ENCODE peak calls at places on chromosomes 11 and 22, in seven cellular contexts. Y, U, D, K, S, C and T are unnamed samples. For H3K4me1, the result is how much of the 10 kb centered on the place peaks cover.

GRCh38 chr11:914747-915493 is 4.3 kb upstream of the CHID1 start:
- DNase-seq in D (no peak), K (peak), C (no peak), Y (peak), S (no peak), U (peak), T (no peak)

GRCh38 chr22:30047364-30047738 is 32.9 kb upstream of the HORMAD2 start:
- DNase-seq in C (peak), U (no peak), D (peak), K (no peak), Y (no peak), S (peak), T (no peak)

GRCh38 chr11:56497010-56497409 is 5.8 kb upstream of the OR5M8 start:
- DNase-seq in K (no peak), U (peak), Y (no peak), C (no peak), D (no peak), S (no peak), T (no peak)

GRCh38 chr11:76025068-76025467 is 181.2 kb downstream of the WNT11 start:
- DNase-seq in Y (no peak), S (peak), C (no peak), K (no peak), D (peak), U (no peak), T (no peak)

GRCh38 chr11:925158-925495 is 543 bp upstream of the AP2A2 start:
- DNase-seq in U (peak), Y (peak), C (peak), D (no peak), K (peak), S (no peak), T (no peak)

GRCh38 chr22:32574957-32575893 is 100.6 kb downstream of the FBXO7 start:
- DNase-seq in D (no peak), K (no peak), C (peak), S (no peak), U (no peak), Y (no peak), T (no peak)

GRCh38 chr11:66419825-66420224 is 1.0 kb upstream of the NPAS4 start:
- DNase-seq in K (no peak), Y (no peak), D (no peak), S (no peak), C (peak), U (no peak), T (no peak)

GRCh38 chr22:30195245-30196140 is 51.1 kb downstream of the LIF start:
- DNase-seq in S (no peak), U (no peak), Y (peak), C (no peak), K (no peak), D (peak), T (no peak)

GRCh38 chr11:853682-854448 is 11.2 kb downstream of the TSPAN4 start:
- DNase-seq in S (no peak), D (no peak), C (peak), U (no peak), Y (no peak), K (no peak), T (no peak)

GRCh38 chr11:35689081-35689996 is 26.8 kb downstream of the TRIM44 start:
- DNase-seq in U (no peak), D (no peak), C (no peak), S (no peak), K (no peak), Y (no peak), T (no peak)

GRCh38 chr11:60870276-60870675 is 2.9 kb downstream of the ZP1 start:
- DNase-seq in Y (no peak), C (peak), D (no peak), S (peak), K (peak), U (no peak), T (no peak)

GRCh38 chr11:106988151-106988806 is 30.0 kb downstream of the GUCY1A2 start:
- DNase-seq in Y (peak), K (no peak), S (no peak), C (no peak), U (no peak), D (peak), T (no peak)

GRCh38 chr11:126546694-126547093 is 191.2 kb downstream of the ST3GAL4 start:
- DNase-seq in S (no peak), D (no peak), C (no peak), Y (no peak), U (no peak), K (no peak), T (no peak)

GRCh38 chr11:71223671-71224660 is 28.4 kb downstream of the SHANK2 start:
- DNase-seq in K (peak), Y (no peak), S (no peak), U (peak), C (no peak), D (no peak), T (no peak)

GRCh38 chr11:69249641-69250502 is 44.1 kb upstream of the MYEOV start:
- DNase-seq in C (peak), Y (no peak), S (peak), D (peak), K (peak), U (no peak), T (peak)

GRCh38 chr22:47107431-47107830 is 345.0 kb downstream of the TBC1D22A start:
- DNase-seq in Y (no peak), U (no peak), D (peak), S (no peak), C (no peak), K (no peak), T (peak)

GRCh38 chr22:43001271-43002197 is 13.4 kb downstream of the PACSIN2 start:
- DNase-seq in S (no peak), D (no peak), Y (no peak), C (no peak), U (no peak), K (peak), T (no peak)

GRCh38 chr11:43072096-43072495 is 239.7 kb upstream of the API5 start:
- DNase-seq in K (no peak), S (no peak), C (peak), Y (no peak), U (no peak), D (no peak), T (no peak)

GRCh38 chr11:27363576-27364115 is 631 bp upstream of the CCDC34 start:
- DNase-seq in S (no peak), Y (no peak), K (no peak), C (no peak), D (no peak), U (no peak), T (no peak)

GRCh38 chr11:94597896-94598295 is 30.7 kb downstream of the PIWIL4 start:
- DNase-seq in C (peak), Y (no peak), U (no peak), S (no peak), K (no peak), D (peak), T (no peak)

GRCh38 chr22:43078522-43078921 is 10.7 kb downstream of the TTLL1 start:
- DNase-seq in K (no peak), Y (no peak), U (no peak), D (no peak), S (no peak), C (no peak), T (no peak)

GRCh38 chr22:25704701-25705100 is 37.3 kb upstream of the MYO18B start:
- DNase-seq in Y (no peak), C (no peak), U (no peak), D (no peak), K (no peak), S (no peak), T (no peak)

GRCh38 chr22:28560005-28560742 is 119.5 kb downstream of the TTC28 start:
- DNase-seq in S (no peak), K (no peak), D (peak), C (no peak), U (no peak), Y (no peak), T (peak)

GRCh38 chr22:28132466-28132865 is 213.4 kb upstream of the PITPNB start:
- DNase-seq in K (no peak), S (no peak), D (no peak), Y (no peak), C (no peak), U (no peak), T (no peak)

GRCh38 chr11:46296520-46297448 is 19.3 kb downstream of the CREB3L1 start:
- DNase-seq in K (no peak), S (no peak), U (no peak), C (peak), D (peak), Y (peak), T (peak)

GRCh38 chr11:59754494-59754858 is 700 bp upstream of the STX3 start:
- DNase-seq in C (peak), Y (peak), D (peak), S (peak), U (no peak), K (peak), T (peak)

GRCh38 chr11:115164774-115165173 is 339.4 kb downstream of the CADM1 start:
- DNase-seq in K (no peak), S (no peak), D (no peak), U (no peak), C (peak), Y (no peak), T (no peak)

GRCh38 chr22:47286590-47286989 is 524.1 kb downstream of the TBC1D22A start:
- DNase-seq in K (no peak), D (no peak), Y (no peak), U (no peak), S (no peak), C (no peak), T (no peak)

GRCh38 chr11:26847977-26848376 is 126.1 kb upstream of the SLC5A12 start:
- DNase-seq in D (no peak), S (no peak), U (no peak), K (no peak), Y (no peak), C (no peak), T (no peak)

GRCh38 chr22:46897246-46897623 is 134.8 kb downstream of the TBC1D22A start:
- DNase-seq in D (no peak), S (no peak), K (no peak), Y (no peak), C (no peak), U (no peak), T (no peak)

GRCh38 chr22:30871391-30872281 is 96.9 kb downstream of the MORC2 start:
- DNase-seq in U (peak), S (no peak), K (peak), C (no peak), D (no peak), Y (no peak), T (no peak)

GRCh38 chr11:70650075-70650909 is 252.0 kb downstream of the CTTN start:
- DNase-seq in C (peak), S (peak), D (peak), U (peak), Y (peak), K (peak), T (peak)

GRCh38 chr11:120068114-120068573 is 69.8 kb downstream of the TRIM29 start:
- DNase-seq in K (no peak), C (no peak), Y (no peak), D (peak), U (no peak), S (no peak), T (no peak)

GRCh38 chr11:134196756-134197155 is 27.0 kb downstream of the NCAPD3 start:
- DNase-seq in C (peak), U (no peak), D (no peak), Y (no peak), K (no peak), S (no peak), T (no peak)

GRCh38 chr11:105296806-105297205 is 157.2 kb upstream of the CARD18 start:
- DNase-seq in D (no peak), S (no peak), Y (no peak), U (no peak), K (no peak), C (no peak), T (no peak)

GRCh38 chr22:32331918-32332725 is 25.5 kb upstream of the RFPL3 start:
- DNase-seq in C (no peak), D (no peak), K (no peak), U (no peak), Y (no peak), S (no peak), T (no peak)

GRCh38 chr11:68970921-68971636 is 9.7 kb downstream of the MRGPRD start:
- DNase-seq in U (no peak), Y (no peak), C (no peak), K (peak), D (no peak), S (no peak), T (no peak)

DNA sequence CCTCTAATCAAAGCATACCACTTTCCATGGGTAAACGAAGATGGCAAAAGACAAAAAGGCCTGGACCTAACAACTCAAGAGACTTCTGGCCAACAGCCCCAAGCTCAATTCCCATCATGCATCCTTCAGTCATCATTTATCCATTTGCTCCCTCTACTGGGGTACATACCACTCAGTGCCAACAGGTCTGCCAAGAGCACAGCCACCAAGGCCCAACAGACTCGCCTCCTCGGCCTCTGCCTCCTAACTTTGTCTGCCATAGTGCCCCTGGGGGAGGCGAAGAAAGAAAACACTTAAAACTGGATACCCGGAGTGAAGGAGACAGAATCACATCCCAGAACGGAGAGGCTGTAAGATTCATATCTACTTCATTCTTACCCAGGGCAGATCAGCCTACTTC is 1.1 kb downstream of the HYOU1 start:
- DNase-seq in D (peak), U (peak), K (no peak), S (peak), C (peak), Y (no peak), T (peak)
- TF ChIP-seq CTCF in D (peak), U (no peak), K (no peak), S (peak), C (no peak), Y (no peak), T (peak)

GRCh38 chr22:48443680-48444079 is 1384.0 kb downstream of the BRD1 start:
- DNase-seq in K (peak), U (no peak), Y (no peak), C (no peak), D (no peak), S (no peak), T (no peak)
- H3K4me1 ChIP-seq in K (under half), U (under half), Y (under half), C (under half), D (under half), S (under half), T (under half)

DNA sequence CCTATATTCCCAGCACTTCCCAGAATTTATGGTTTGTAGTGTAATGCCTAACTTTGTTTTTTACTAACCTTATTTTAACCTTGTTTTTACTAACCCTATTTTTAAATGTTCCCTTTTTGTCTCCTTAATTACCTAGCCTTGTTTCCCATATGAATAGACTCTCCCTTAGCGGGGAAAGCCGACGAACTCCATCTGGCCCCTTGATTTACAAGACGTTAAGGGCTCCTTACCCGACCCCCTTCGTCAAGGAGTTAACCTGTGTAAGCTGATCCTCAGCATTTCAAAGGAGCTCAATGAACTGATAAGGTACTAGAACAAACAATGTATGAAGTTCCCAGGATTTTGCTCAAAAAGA is 17.1 kb downstream of the APOBEC3H start:
- DNase-seq in K (peak), C (peak), D (no peak), Y (no peak), S (no peak), U (no peak), T (no peak)
- TF ChIP-seq CTCF in K (no peak), C (no peak), D (no peak), Y (no peak), S (no peak), U (no peak), T (no peak)

DNA sequence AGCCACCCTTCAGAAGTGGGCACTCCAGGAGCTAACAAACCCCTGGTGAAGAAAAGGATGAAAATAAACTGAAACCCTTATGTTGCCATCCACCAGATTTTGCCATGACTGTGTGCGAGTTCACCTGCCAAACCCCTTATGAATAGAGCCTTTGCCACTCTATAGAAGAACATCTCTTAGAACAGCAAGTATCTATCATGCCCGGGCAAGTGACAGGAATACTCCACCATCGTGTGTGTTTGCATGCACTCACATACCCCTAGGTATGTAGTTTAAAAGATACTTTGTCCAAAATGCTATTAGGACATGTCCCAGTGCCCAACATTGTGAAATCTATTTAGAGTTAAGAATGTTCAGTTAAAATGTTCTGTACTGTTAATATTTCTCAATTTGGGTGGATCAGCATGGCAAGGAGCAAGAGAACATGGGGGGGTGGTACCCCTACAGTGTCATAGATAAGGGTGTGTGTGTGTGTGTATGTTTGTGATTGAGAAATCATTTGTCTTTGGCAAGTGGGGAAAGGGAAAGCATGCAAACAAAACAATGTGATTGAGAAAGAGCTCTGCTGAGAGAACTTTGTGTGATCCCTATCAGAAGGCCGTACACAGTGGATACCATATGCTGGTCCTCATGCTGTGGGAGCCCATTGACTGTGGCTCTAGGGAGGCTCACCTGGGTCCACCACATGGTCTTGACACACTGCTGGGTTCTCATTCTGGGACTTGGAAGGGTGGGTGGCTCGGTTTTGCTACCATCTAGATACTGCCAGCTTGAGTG is 94.9 kb downstream of the ZBTB16 start:
- DNase-seq in S (no peak), D (no peak), U (no peak), Y (no peak), C (no peak), K (no peak), T (no peak)
- H3K4me1 ChIP-seq in S (under half), D (under half), U (under half), Y (half or more), C (under half), K (half or more), T (under half)

DNA sequence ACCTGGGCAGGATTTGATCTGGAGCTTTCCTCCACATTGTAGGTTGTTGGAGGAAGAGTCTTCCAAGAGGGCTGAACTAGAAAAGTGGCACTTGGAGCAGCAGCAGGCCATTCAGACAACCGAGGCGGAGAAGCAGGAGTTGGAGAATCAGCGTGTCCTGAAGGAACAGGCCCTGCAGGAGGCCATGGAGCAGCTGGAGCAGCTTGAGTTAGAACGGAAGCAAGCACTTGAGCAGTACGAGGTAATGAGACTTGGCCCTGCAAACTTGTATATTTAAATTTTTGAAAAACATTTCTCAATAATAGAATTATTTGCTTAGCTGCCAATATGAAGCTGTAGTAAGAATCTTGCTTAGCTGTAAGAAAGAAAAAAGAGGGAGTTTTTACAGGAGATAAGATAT is 83.9 kb downstream of the SWAP70 start:
- DNase-seq in D (no peak), Y (no peak), K (peak), U (no peak), C (no peak), S (no peak), T (no peak)
- TF ChIP-seq CTCF in D (no peak), Y (no peak), K (no peak), U (no peak), C (no peak), S (no peak), T (no peak)

GRCh38 chr22:37931893-37932389 is 21.5 kb downstream of the C22orf23 start:
- DNase-seq in K (no peak), U (no peak), D (no peak), Y (no peak), S (no peak), C (no peak), T (no peak)
- H3K4me1 ChIP-seq in K (under half), U (half or more), D (under half), Y (under half), S (under half), C (under half), T (under half)

GRCh38 chr11:123233978-123234340 is 38.9 kb upstream of the CLMP start:
- DNase-seq in C (no peak), S (no peak), U (no peak), D (no peak), Y (no peak), K (no peak), T (no peak)

GRCh38 chr11:123233280-123233977 is 38.4 kb upstream of the CLMP start:
- DNase-seq in Y (no peak), D (no peak), S (peak), C (no peak), U (no peak), K (no peak), T (no peak)

GRCh38 chr11:123238297-123238696 is 43.2 kb upstream of the CLMP start:
- DNase-seq in U (no peak), S (no peak), C (no peak), Y (peak), K (no peak), D (peak), T (no peak)

GRCh38 chr11:123235687-123236261 is 40.7 kb upstream of the CLMP start:
- DNase-seq in K (no peak), D (peak), U (no peak), Y (no peak), S (no peak), C (no peak), T (no peak)

DNA sequence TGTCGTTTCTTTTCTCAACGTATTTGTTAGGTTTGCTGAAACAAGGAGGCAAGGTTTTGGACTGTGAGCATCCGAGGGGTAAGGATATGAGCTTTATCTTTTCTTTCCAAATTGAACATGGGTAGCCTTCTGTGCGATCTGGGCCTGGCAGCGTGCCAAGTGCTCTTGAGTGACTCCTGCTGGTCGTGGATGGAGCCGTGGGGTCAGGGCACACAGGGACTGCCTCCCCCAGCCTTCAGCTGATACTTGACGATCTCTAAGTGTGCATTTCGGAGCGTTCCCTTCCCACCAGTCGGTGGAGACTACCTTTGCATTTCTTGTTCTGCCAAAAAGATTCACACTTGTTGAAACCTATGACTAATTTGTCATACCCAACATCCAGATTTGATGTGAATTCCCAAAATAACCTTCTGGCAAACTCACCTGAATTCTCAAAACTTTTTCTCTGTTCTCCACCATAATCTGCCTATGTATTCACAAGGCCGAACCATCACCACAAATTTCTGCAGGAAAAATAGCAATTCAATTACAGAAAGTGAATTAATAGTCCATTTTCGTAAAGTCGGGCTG is 40.2 kb upstream of the CLMP start:
- DNase-seq in K (peak), D (no peak), C (peak), U (peak), S (no peak), Y (peak), T (no peak)
- TF ChIP-seq CTCF in K (peak), D (peak), C (peak), U (no peak), S (peak), Y (peak), T (peak)